ENCODE peak calls at places on chromosomes 7 and 10, in ten cellular contexts. N is DND-41, H is AG04450, W is aorta, B is stomach, A is IMR-90, Q is heart right ventricle, J is colonic mucosa, P is breast epithelium, M is heart left ventricle. O is an unnamed sample.

GRCh38 chr10:69661414-69662172 is 31.5 kb downstream of the FAM241B start:
- DNase-seq in N (no peak), H (no peak), W (no peak), B (no peak), A (no peak), Q (no peak), J (no peak), P (no peak), M (no peak), O (no peak)

GRCh38 chr10:114301951-114302710 is 63.1 kb downstream of the VWA2 start:
- DNase-seq in N (no peak), H (no peak), W (no peak), B (no peak), A (no peak), Q (peak; percentile 34), J (no peak), P (no peak), M (no peak), O (peak; percentile 31)

GRCh38 chr7:54292171-54292925 is 249.8 kb upstream of the VSTM2A start:
- DNase-seq in N (no peak), H (no peak), W (no peak), B (no peak), A (no peak), Q (no peak), J (no peak), P (no peak), M (no peak), O (no peak)

GRCh38 chr7:129865932-129866214 is 86.9 kb downstream of the UBE2H start:
- DNase-seq in N (no peak), H (no peak), W (no peak), B (no peak), A (no peak), Q (no peak), J (no peak), P (no peak), M (no peak), O (no peak)

GRCh38 chr10:7652121-7652520 is 14.6 kb downstream of the ITIH5 start:
- DNase-seq in N (no peak), H (no peak), W (no peak), B (no peak), A (no peak), Q (no peak), J (no peak), P (no peak), M (no peak), O (no peak)

GRCh38 chr10:31090894-31091607 is 59.4 kb upstream of the ZNF438 start:
- DNase-seq in N (peak; percentile 88), H (no peak), W (no peak), B (no peak), A (peak; percentile 51), Q (no peak), J (no peak), P (no peak), M (no peak), O (no peak)

GRCh38 chr7:48083114-48083830 is 5.8 kb upstream of the UPP1 start:
- DNase-seq in N (no peak), H (peak; percentile 47), W (no peak), B (no peak), A (peak; percentile 92), Q (no peak), J (no peak), P (no peak), M (no peak), O (no peak)

GRCh38 chr10:71810048-71810750 is 36.9 kb upstream of the VSIR start:
- DNase-seq in N (no peak), H (no peak), W (no peak), B (no peak), A (no peak), Q (no peak), J (no peak), P (no peak), M (peak; percentile 58), O (no peak)

GRCh38 chr10:70167246-70167645 is 3.1 kb downstream of the SAR1A start:
- DNase-seq in N (no peak), H (no peak), W (no peak), B (no peak), A (no peak), Q (no peak), J (no peak), P (no peak), M (no peak), O (no peak)

GRCh38 chr10:26579256-26580063 is 118.0 kb upstream of the PDSS1 start:
- DNase-seq in N (no peak), H (no peak), W (no peak), B (no peak), A (no peak), Q (no peak), J (no peak), P (no peak), M (no peak), O (no peak)

GRCh38 chr7:109476409-109476808 is 906.7 kb downstream of the DNAJB9 start:
- DNase-seq in N (no peak), H (no peak), W (no peak), B (no peak), A (no peak), Q (no peak), J (no peak), P (no peak), M (no peak), O (no peak)

GRCh38 chr10:71336632-71337031 is 17.6 kb downstream of the SLC29A3 start:
- DNase-seq in N (no peak), H (no peak), W (no peak), B (no peak), A (no peak), Q (no peak), J (no peak), P (no peak), M (no peak), O (no peak)

GRCh38 chr10:106931853-106932249 is 232.7 kb downstream of the SORCS1 start:
- DNase-seq in N (no peak), H (no peak), W (no peak), B (no peak), A (no peak), Q (no peak), J (no peak), P (no peak), M (no peak), O (no peak)

GRCh38 chr7:138257459-138258193 is 181.4 kb downstream of the AKR1D1 start:
- DNase-seq in N (no peak), H (no peak), W (no peak), B (peak; percentile 65), A (no peak), Q (no peak), J (peak; percentile 30), P (no peak), M (no peak), O (no peak)

GRCh38 chr10:35540296-35541164 is 64.6 kb upstream of the GJD4 start:
- DNase-seq in N (no peak), H (no peak), W (no peak), B (no peak), A (no peak), Q (no peak), J (no peak), P (no peak), M (no peak), O (no peak)

GRCh38 chr10:59622320-59622901 is 87.2 kb downstream of the SLC16A9 start:
- DNase-seq in N (peak; percentile 36), H (peak; percentile 11), W (no peak), B (peak; percentile 48), A (peak; percentile 61), Q (peak; percentile 21), J (peak; percentile 60), P (no peak), M (peak; percentile 67), O (no peak)

GRCh38 chr10:49571419-49571818 is 32.5 kb upstream of the ERCC6 start:
- DNase-seq in N (no peak), H (no peak), W (no peak), B (no peak), A (peak; percentile 20), Q (no peak), J (no peak), P (no peak), M (no peak), O (no peak)

GRCh38 chr10:77305650-77306632 is 331.7 kb downstream of the KCNMA1 start:
- DNase-seq in N (no peak), H (no peak), W (no peak), B (no peak), A (peak; percentile 72), Q (no peak), J (no peak), P (no peak), M (no peak), O (no peak)

GRCh38 chr10:103564799-103565365 is 71.4 kb downstream of the NEURL1 start:
- DNase-seq in N (peak; percentile 26), H (no peak), W (no peak), B (no peak), A (no peak), Q (no peak), J (peak; percentile 62), P (no peak), M (no peak), O (peak; percentile 67)
- H3K27me3 ChIP-seq in N (peaks cover 3% of the 10 kb centered on the region), H (peaks cover 59% of the 10 kb centered on the region), W (no peaks in the 10 kb centered on the region), B (no peaks in the 10 kb centered on the region), A (peaks cover 63% of the 10 kb centered on the region), Q (no peaks in the 10 kb centered on the region), J (no peaks in the 10 kb centered on the region), P (no peaks in the 10 kb centered on the region), M (no peaks in the 10 kb centered on the region), O (no peaks in the 10 kb centered on the region)

DNA sequence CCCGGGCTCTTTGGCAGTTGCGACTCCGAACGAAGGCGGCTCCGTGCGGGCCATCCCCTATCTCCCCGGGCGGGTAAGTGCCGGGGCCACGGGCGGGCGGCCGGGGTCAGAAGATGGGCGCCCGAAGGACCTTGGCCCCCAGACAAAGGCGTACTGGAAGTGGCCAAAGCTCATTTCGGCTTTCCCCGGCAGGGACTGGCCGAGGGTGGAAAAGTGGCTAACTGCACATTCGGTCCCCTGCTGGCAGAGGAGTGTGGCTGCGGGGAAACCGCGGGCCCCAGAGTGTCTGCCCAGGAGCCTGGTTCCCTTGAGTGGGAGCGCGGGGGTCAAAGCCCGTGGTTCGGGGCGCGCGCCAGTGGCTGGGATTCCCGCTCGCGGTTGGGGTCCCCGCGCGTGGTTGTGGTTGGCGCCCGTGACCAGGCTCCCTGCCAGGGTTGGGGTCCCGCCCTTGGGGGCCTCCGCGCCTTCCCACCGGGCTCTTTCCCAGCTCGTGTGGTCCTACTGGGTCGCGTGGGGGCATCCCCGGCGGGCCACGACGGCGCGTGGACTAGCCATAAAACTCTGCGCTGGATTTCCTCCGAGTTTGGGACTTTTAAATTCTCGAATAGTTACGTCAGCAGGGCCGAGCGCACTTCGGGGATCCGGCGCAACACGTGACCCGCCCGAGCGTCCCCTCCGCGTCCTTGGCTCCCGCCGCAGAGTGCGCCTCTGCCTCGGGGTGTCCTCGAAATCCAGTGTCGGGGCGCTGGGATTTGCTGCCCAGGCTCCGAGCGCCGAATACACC is 124.4 kb downstream of the TACC2 start:
- DNase-seq in N (no peak), H (peak; percentile 24), W (peak; percentile 74), B (peak; percentile 69), A (peak; percentile 68), Q (peak; percentile 74), J (peak; percentile 77), P (peak; percentile 62), M (peak; percentile 80), O (peak; percentile 73)
- H3K27me3 ChIP-seq in N (no peaks in the 10 kb centered on the region), H (no peaks in the 10 kb centered on the region), W (no peaks in the 10 kb centered on the region), B (peaks cover 24% of the 10 kb centered on the region), A (no peaks in the 10 kb centered on the region), Q (no peaks in the 10 kb centered on the region), J (no peaks in the 10 kb centered on the region), P (no peaks in the 10 kb centered on the region), M (no peaks in the 10 kb centered on the region), O (no peaks in the 10 kb centered on the region)

GRCh38 chr10:101311440-101312067 is 42.4 kb upstream of the BTRC start:
- DNase-seq in N (no peak), H (no peak), W (no peak), B (no peak), A (no peak), Q (no peak), J (no peak), P (no peak), M (no peak), O (no peak)
- H3K27me3 ChIP-seq in N (peaks cover 11% of the 10 kb centered on the region), H (peaks cover 62% of the 10 kb centered on the region), W (no peaks in the 10 kb centered on the region), B (peaks cover 75% of the 10 kb centered on the region), A (peaks cover 57% of the 10 kb centered on the region), Q (no peaks in the 10 kb centered on the region), J (peaks cover 13% of the 10 kb centered on the region), P (peaks cover 17% of the 10 kb centered on the region), M (peaks cover 4% of the 10 kb centered on the region), O (peaks cover 10% of the 10 kb centered on the region)

GRCh38 chr7:128045766-128046165 is 14.5 kb upstream of the LRRC4 start:
- DNase-seq in N (no peak), H (no peak), W (no peak), B (no peak), A (peak; percentile 53), Q (no peak), J (no peak), P (no peak), M (no peak), O (no peak)
- H3K27me3 ChIP-seq in N (no peaks in the 10 kb centered on the region), H (no peaks in the 10 kb centered on the region), W (no peaks in the 10 kb centered on the region), B (no peaks in the 10 kb centered on the region), A (no peaks in the 10 kb centered on the region), Q (no peaks in the 10 kb centered on the region), J (no peaks in the 10 kb centered on the region), P (no peaks in the 10 kb centered on the region), M (no peaks in the 10 kb centered on the region), O (no peaks in the 10 kb centered on the region)